ENCODE peak calls at places on chromosomes 1 and 21, in ten cellular contexts. S, F, P, E, N, C, O, G, A and U are unnamed samples.

GRCh38 chr1:2374260-2375155 is 16.8 kb downstream of the MORN1 start:
- DNase-seq in P (no peak), G (no peak), E (no peak), O (peak; percentile 1), S (no peak), F (no peak), N (no peak), C (peak; percentile 1), A (no peak), U (no peak)

GRCh38 chr1:183544598-183545297 is 45.5 kb downstream of the NCF2 start:
- DNase-seq in A (no peak), N (no peak), P (no peak), S (no peak), F (no peak), G (no peak), E (peak; percentile 28), C (no peak), O (no peak), U (no peak)

GRCh38 chr1:110421159-110421777 is 13.8 kb upstream of the LAMTOR5 start:
- DNase-seq in P (peak; percentile 45), F (no peak), A (no peak), G (no peak), E (no peak), O (no peak), C (no peak), S (no peak), N (peak; percentile 13), U (no peak)

GRCh38 chr1:109634771-109635750 is 15.4 kb downstream of the AMPD2 start:
- DNase-seq in S (no peak), N (no peak), G (no peak), F (no peak), C (no peak), P (no peak), E (no peak), O (no peak), A (peak; percentile 14), U (no peak)

GRCh38 chr21:41321211-41321907 is 4.8 kb downstream of the FAM3B start:
- DNase-seq in C (no peak), A (peak; percentile 48), G (no peak), F (peak; percentile 13), P (no peak), E (no peak), N (no peak), O (no peak), S (no peak), U (no peak)

GRCh38 chr1:173477286-173478098 is at the start of gene PRDX6:
- DNase-seq in P (no peak), O (peak; percentile 58), N (peak; percentile 8), A (no peak), C (peak; percentile 52), S (peak; percentile 89), E (peak; percentile 92), F (no peak), G (no peak), U (no peak)

GRCh38 chr1:16244650-16245285 is 7.8 kb upstream of the CPLANE2 start:
- DNase-seq in C (no peak), P (no peak), E (no peak), N (no peak), G (no peak), O (no peak), S (no peak), A (no peak), F (no peak), U (no peak)

GRCh38 chr1:234875953-234876814 is 252.5 kb downstream of the TOMM20 start:
- DNase-seq in G (no peak), E (no peak), P (peak; percentile 12), F (no peak), S (no peak), O (no peak), N (no peak), A (peak; percentile 69), C (no peak), U (no peak)

GRCh38 chr1:101183388-101183699 is 53.5 kb upstream of the S1PR1 start:
- DNase-seq in F (no peak), S (no peak), G (no peak), A (no peak), N (no peak), P (peak; percentile 75), O (no peak), C (no peak), E (no peak), U (no peak)

GRCh38 chr1:197465528-197466205 is 197.6 kb downstream of the CRB1 start:
- DNase-seq in C (no peak), A (no peak), E (no peak), N (no peak), G (no peak), F (no peak), S (no peak), O (no peak), P (no peak), U (no peak)

GRCh38 chr1:156115514-156116374 is 1.2 kb downstream of the LMNA start:
- DNase-seq in E (peak; percentile 81), G (no peak), O (peak; percentile 58), F (no peak), P (peak; percentile 63), N (no peak), C (no peak), S (no peak), A (no peak), U (no peak)